ENCODE peak calls at places on chromosome 15, in ten cellular contexts. Y is CD4-positive, CD25-positive, alpha-beta regulatory T cell; T is T-cell; X is type B pancreatic cell; A is osteoblast; Z is Right ventricle myocardium superior; D is astrocyte of the spinal cord; H is cardiac muscle cell; W is SJSA1; K is T-helper 2 cell. E is an unnamed sample.

GRCh38 chr15:99401971-99402732 is 150.9 kb downstream of the LRRC28 start:
- DNase-seq in Z (no peak), K (no peak), Y (no peak), W (no peak), H (peak), T (no peak), X (no peak), A (no peak), D (peak), E (no peak)

GRCh38 chr15:37599175-37599574 is 335.3 kb upstream of the TMCO5A start:
- DNase-seq in K (no peak), X (no peak), T (no peak), Y (no peak), A (no peak), Z (no peak), W (no peak), D (no peak), H (no peak), E (no peak)

GRCh38 chr15:31280037-31280830 is 46.4 kb upstream of the KLF13 start:
- DNase-seq in K (no peak), T (no peak), D (no peak), Z (no peak), X (peak), H (no peak), A (peak), W (no peak), Y (no peak), E (no peak)

GRCh38 chr15:59424626-59425025 is 13.4 kb upstream of the FAM81A start:
- DNase-seq in X (no peak), H (no peak), W (no peak), Z (no peak), T (no peak), A (no peak), D (no peak), Y (no peak), K (no peak), E (no peak)

GRCh38 chr15:73926191-73927002 is at the start of gene LOXL1:
- DNase-seq in A (peak), T (no peak), K (no peak), D (peak), X (no peak), Y (no peak), Z (peak), H (peak), W (peak), E (no peak)

GRCh38 chr15:59819047-59819446 is 129.9 kb upstream of the BNIP2 start:
- DNase-seq in Z (no peak), X (no peak), A (peak), W (no peak), H (no peak), D (no peak), Y (no peak), K (no peak), T (no peak), E (no peak)

GRCh38 chr15:73633991-73634495 is 854 bp upstream of the NPTN start:
- DNase-seq in W (peak), Y (no peak), K (no peak), D (peak), A (peak), X (no peak), T (no peak), Z (no peak), H (peak), E (no peak)

GRCh38 chr15:39096608-39097007 is 484.3 kb upstream of the THBS1 start:
- DNase-seq in D (no peak), K (no peak), Z (no peak), W (no peak), Y (no peak), A (no peak), H (no peak), T (no peak), X (no peak), E (no peak)

GRCh38 chr15:99104788-99105515 is at the start of gene SYNM:
- DNase-seq in W (peak), K (no peak), Y (peak), A (peak), Z (peak), H (peak), D (peak), T (no peak), X (peak), E (peak)

GRCh38 chr15:80480171-80480811 is 76.1 kb downstream of the ARNT2 start:
- DNase-seq in Z (no peak), K (no peak), H (peak), Y (no peak), X (no peak), A (no peak), T (no peak), D (peak), W (no peak), E (no peak)

GRCh38 chr15:91694829-91695205 is 158.7 kb upstream of the SLCO3A1 start:
- DNase-seq in X (no peak), A (no peak), Z (no peak), Y (no peak), H (peak), D (peak), T (no peak), K (no peak), W (no peak), E (no peak)

GRCh38 chr15:96020133-96020532 is 310.4 kb upstream of the NR2F2 start:
- DNase-seq in H (no peak), X (no peak), T (no peak), A (no peak), W (no peak), Z (no peak), D (no peak), K (no peak), Y (no peak), E (no peak)

E was measured in T-helper 1 cell.